ENCODE peak calls at places on chromosome 17, in four cellular contexts. Q is K562, K is GM23248, R is astrocyte. E is an unnamed sample.

GRCh38 chr17:16343569-16343968 is 9.7 kb downstream of the CENPV start:
- DNase-seq in Q (no peak), K (no peak), R (no peak), E (no peak)

GRCh38 chr17:77645441-77646430 is 312.8 kb upstream of the TNRC6C start:
- DNase-seq in Q (no peak), K (no peak), R (peak; percentile 8), E (no peak)

GRCh38 chr17:10295728-10296343 is 77.0 kb downstream of the MYH13 start:
- DNase-seq in Q (peak; percentile 47), K (peak; percentile 83), R (no peak), E (peak; percentile 33)

GRCh38 chr17:40903129-40903847 is 18.2 kb upstream of the KRT20 start:
- DNase-seq in Q (peak; percentile 27), K (peak; percentile 78), R (peak; percentile 62), E (no peak)

GRCh38 chr17:39617446-39618251 is 9.1 kb upstream of the PPP1R1B start:
- DNase-seq in Q (peak; percentile 44), K (peak; percentile 83), R (no peak), E (peak; percentile 77)

GRCh38 chr17:42720996-42721583 is 23.8 kb downstream of the EZH1 start:
- DNase-seq in Q (peak; percentile 60), K (peak; percentile 81), R (peak; percentile 37), E (peak; percentile 84)

GRCh38 chr17:65366102-65366844 is 195.2 kb downstream of the AXIN2 start:
- DNase-seq in Q (no peak), K (no peak), R (no peak), E (no peak)

GRCh38 chr17:67322039-67322787 is 44.2 kb downstream of the PSMD12 start:
- DNase-seq in Q (peak; percentile 36), K (no peak), R (no peak), E (no peak)

GRCh38 chr17:17514993-17515920 is 19.1 kb upstream of the RASD1 start:
- DNase-seq in Q (no peak), K (no peak), R (peak; percentile 94), E (no peak)

GRCh38 chr17:48599373-48599772 is 5.4 kb downstream of the HOXB6 start:
- DNase-seq in Q (no peak), K (no peak), R (no peak), E (no peak)

GRCh38 chr17:35788504-35788998 is 6.9 kb downstream of the MMP28 start:
- DNase-seq in Q (no peak), K (peak; percentile 98), R (peak; percentile 88), E (no peak)

GRCh38 chr17:18285296-18285695 is 24.8 kb downstream of the MIEF2 start:
- DNase-seq in Q (no peak), K (no peak), R (no peak), E (no peak)

GRCh38 chr17:64599187-64599676 is 62.9 kb downstream of the SMURF2 start:
- DNase-seq in Q (peak; percentile 71), K (no peak), R (no peak), E (peak; percentile 46)

GRCh38 chr17:73098919-73099318 is 6.4 kb upstream of the SLC39A11 start:
- DNase-seq in Q (no peak), K (no peak), R (no peak), E (no peak)

GRCh38 chr17:82611140-82612058 is 36.8 kb downstream of the WDR45B start:
- DNase-seq in Q (peak; percentile 59), K (no peak), R (peak; percentile 30), E (peak; percentile 32)

GRCh38 chr17:63349478-63350000 is 96.6 kb downstream of the CYB561 start:
- DNase-seq in Q (no peak), K (peak; percentile 62), R (peak; percentile 85), E (no peak)

GRCh38 chr17:41777579-41778188 is 8.8 kb downstream of the JUP start:
- DNase-seq in Q (no peak), K (peak; percentile 56), R (peak; percentile 90), E (no peak)

GRCh38 chr17:14545156-14545906 is 244.4 kb downstream of the HS3ST3B1 start:
- DNase-seq in Q (no peak), K (no peak), R (no peak), E (peak; percentile 38)

GRCh38 chr17:39777534-39778365 is 40.0 kb downstream of the GRB7 start:
- DNase-seq in Q (no peak), K (no peak), R (no peak), E (peak; percentile 63)

GRCh38 chr17:57496382-57496781 is 240.1 kb downstream of the MSI2 start:
- DNase-seq in Q (no peak), K (no peak), R (no peak), E (no peak)

GRCh38 chr17:1313270-1314005 is 34.0 kb downstream of the TRARG1 start:
- DNase-seq in Q (no peak), K (no peak), R (no peak), E (no peak)

GRCh38 chr17:29159286-29159860 is 20.8 kb downstream of the MYO18A start:
- DNase-seq in Q (no peak), K (peak; percentile 9), R (no peak), E (no peak)

GRCh38 chr17:40295471-40296457 is 8.1 kb downstream of the CDC6 start:
- DNase-seq in Q (no peak), K (no peak), R (no peak), E (no peak)

GRCh38 chr17:47276444-47276843 is 22.8 kb downstream of the ITGB3 start:
- DNase-seq in Q (no peak), K (peak; percentile 31), R (no peak), E (no peak)
- H3K4me2 ChIP-seq in Q (peak overlapping the region; percentile 66), K (peak overlapping the region; percentile 63), R (no peak overlapping the region), E (no peak overlapping the region)

GRCh38 chr17:7295230-7296180 is 1.1 kb upstream of the YBX2 start:
- DNase-seq in Q (no peak), K (no peak), R (no peak), E (peak; percentile 49)
- H3K4me3 ChIP-seq in Q (no peak overlapping the region), K (peak overlapping the region; percentile 44), R (no peak overlapping the region), E (peak overlapping the region; percentile 70)

GRCh38 chr17:19583871-19584270 is 50.2 kb downstream of the SLC47A1 start:
- DNase-seq in Q (no peak), K (no peak), R (no peak), E (no peak)
- H2AFZ ChIP-seq in Q (no peak overlapping the region), K (no peak overlapping the region), R (no peak overlapping the region), E (no peak overlapping the region)

GRCh38 chr17:46270032-46270431 is 24.9 kb upstream of the LRRC37A start:
- DNase-seq in Q (no peak), K (no peak), R (no peak), E (no peak)

GRCh38 chr17:46262271-46262670 is 32.7 kb upstream of the LRRC37A start:
- DNase-seq in Q (no peak), K (no peak), R (no peak), E (no peak)

GRCh38 chr17:46266656-46267544 is 28.0 kb upstream of the LRRC37A start:
- DNase-seq in Q (peak; percentile 97), K (peak; percentile 96), R (peak; percentile 79), E (peak; percentile 86)

DNA sequence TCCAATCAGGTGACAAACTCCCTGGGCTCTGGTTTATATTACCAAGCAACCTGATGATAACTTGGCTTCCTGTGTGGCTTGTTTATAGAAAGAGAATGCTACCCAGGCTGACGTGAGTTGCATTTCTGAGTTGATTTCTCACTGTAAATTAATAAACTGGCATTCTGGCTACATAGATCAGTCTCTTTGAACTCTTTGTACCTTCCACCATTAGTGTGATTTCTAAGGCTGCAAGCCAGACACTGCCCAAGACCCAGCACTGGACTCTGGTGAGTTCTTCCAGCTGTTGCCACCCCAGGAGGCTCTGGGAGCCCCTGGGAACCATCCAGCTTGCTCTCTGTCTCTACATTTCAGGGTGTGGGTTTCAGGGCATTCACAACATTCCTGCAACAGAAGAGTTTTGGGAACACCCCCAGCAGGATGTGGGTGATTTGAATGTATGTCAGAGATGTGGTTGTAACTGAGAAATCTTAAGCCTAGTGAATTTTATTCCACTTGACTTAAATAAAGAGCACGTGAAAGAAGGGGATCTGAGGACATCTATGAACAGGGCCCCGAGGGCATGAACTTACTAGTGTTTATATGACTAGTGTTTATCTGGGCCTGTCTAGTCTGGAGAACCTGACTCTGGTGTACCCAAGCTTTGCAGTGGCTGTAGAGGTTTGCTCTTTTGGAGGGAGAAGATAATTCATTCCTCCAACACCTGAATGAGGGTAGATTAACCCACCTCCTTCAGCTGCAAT is 30.3 kb upstream of the LRRC37A start:
- DNase-seq in Q (peak; percentile 20), K (peak; percentile 81), R (peak; percentile 91), E (no peak)
- H3K4me2 ChIP-seq in Q (no peak overlapping the region), K (peak overlapping the region; percentile 39), R (peak overlapping the region; percentile 49), E (no peak overlapping the region)

DNA sequence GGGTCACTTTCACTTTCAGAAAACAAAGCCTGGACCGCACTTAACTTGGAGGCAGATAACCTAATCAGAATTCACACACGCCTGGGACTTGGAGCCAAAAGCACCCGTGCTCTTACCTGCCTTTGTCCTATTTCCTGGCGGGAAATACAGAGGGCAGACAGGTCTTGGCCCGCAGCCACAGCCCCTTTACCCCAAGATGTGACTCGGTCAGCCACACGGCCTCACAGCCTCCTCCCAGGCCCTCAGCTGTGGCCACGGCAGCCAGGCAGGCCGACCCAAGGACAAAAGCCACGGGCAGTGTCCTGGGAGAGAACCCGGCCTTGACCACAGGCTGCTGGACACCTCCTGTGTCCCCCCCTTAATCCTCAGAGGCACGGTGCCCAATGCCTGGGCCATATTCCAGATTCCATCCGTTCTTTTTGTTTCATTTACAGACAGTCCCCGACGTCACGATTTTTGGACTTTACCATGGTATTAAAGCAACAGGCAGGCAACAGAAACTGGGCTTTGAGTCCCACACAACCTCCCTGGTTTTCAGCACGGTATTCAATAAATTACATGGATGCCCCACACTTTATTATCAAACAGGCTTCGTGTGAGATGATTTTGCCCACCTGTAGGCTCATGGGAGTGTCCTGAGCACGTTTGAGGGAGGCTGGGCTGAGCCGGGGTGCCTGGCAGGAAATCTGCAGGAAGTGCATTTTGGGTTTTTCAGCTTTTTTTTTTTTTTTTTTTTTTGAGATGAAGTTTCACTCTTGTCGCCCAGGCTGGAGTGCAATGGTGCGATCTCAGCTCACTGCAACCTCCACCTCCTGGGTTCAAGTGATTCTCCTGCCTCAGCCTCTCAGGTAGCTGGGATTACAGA is 30.0 kb upstream of the GAA start:
- DNase-seq in Q (no peak), K (peak; percentile 56), R (peak; percentile 56), E (no peak)
- H3K4me3 ChIP-seq in Q (no peak overlapping the region), K (peak overlapping the region; percentile 62), R (peak overlapping the region; percentile 11), E (no peak overlapping the region)